ENCODE peak calls at places on chromosomes 2 and 18, in four cellular contexts. U, O, I and Q are unnamed samples.

GRCh38 chr2:153870308-153870707 is 1.4 kb upstream of the GALNT13 start:
- DNase-seq in O (no peak), I (no peak), U (peak; percentile 66), Q (no peak)

GRCh38 chr2:229282758-229283546 is 11.9 kb upstream of the PID1 start:
- DNase-seq in I (peak; percentile 71), O (peak; percentile 78), U (no peak), Q (no peak)

GRCh38 chr2:30488012-30488659 is 41.1 kb downstream of the LCLAT1 start:
- DNase-seq in U (no peak), O (no peak), I (no peak), Q (no peak)

GRCh38 chr2:105397959-105398521 is 811 bp downstream of the FHL2 start:
- DNase-seq in U (no peak), I (no peak), O (no peak), Q (peak; percentile 28)

GRCh38 chr18:37519506-37520135 is 46.0 kb downstream of the CELF4 start:
- DNase-seq in U (no peak), O (no peak), I (no peak), Q (no peak)

GRCh38 chr2:218216336-218216673 is 684 bp upstream of the ARPC2 start:
- DNase-seq in I (peak; percentile 23), U (no peak), O (peak; percentile 40), Q (no peak)

GRCh38 chr2:134694411-134694810 is 24.4 kb downstream of the TMEM163 start:
- DNase-seq in O (no peak), I (no peak), U (no peak), Q (no peak)

GRCh38 chr2:15763106-15763821 is 171.6 kb downstream of the DDX1 start:
- DNase-seq in I (no peak), O (no peak), U (no peak), Q (no peak)

GRCh38 chr2:218395090-218395444 is 4.6 kb upstream of the CTDSP1 start:
- DNase-seq in U (no peak), O (no peak), I (no peak), Q (no peak)

GRCh38 chr2:109439897-109440506 is 173.8 kb downstream of the SEPTIN10 start:
- DNase-seq in I (peak; percentile 1), U (no peak), O (no peak), Q (no peak)

GRCh38 chr18:21761471-21762115 is 21.0 kb downstream of the MIB1 start:
- DNase-seq in U (no peak), O (no peak), I (no peak), Q (no peak)

GRCh38 chr2:202743613-202744012 is 108.8 kb downstream of the FAM117B start:
- DNase-seq in O (no peak), U (no peak), I (no peak), Q (no peak)

GRCh38 chr2:1088192-1088860 is 137.7 kb downstream of the SNTG2 start:
- DNase-seq in O (no peak), I (no peak), U (no peak), Q (no peak)

GRCh38 chr2:9692392-9693137 is 61.8 kb upstream of the YWHAQ start:
- DNase-seq in U (no peak), I (no peak), O (no peak), Q (no peak)

GRCh38 chr18:11666176-11666575 is 22.9 kb upstream of the GNAL start:
- DNase-seq in U (no peak), I (no peak), O (no peak), Q (no peak)

GRCh38 chr2:11616851-11617415 is 53.1 kb downstream of the NTSR2 start:
- DNase-seq in I (no peak), O (no peak), U (no peak), Q (no peak)

GRCh38 chr2:150410809-150411208 is 76.7 kb downstream of the RND3 start:
- DNase-seq in O (no peak), U (peak; percentile 35), I (no peak), Q (no peak)

GRCh38 chr2:15092691-15093090 is 460.2 kb downstream of the LRATD1 start:
- DNase-seq in I (no peak), U (no peak), O (no peak), Q (no peak)

GRCh38 chr2:147782521-147782920 is 62.3 kb upstream of the ACVR2A start:
- DNase-seq in O (no peak), I (no peak), U (no peak), Q (no peak)

DNA sequence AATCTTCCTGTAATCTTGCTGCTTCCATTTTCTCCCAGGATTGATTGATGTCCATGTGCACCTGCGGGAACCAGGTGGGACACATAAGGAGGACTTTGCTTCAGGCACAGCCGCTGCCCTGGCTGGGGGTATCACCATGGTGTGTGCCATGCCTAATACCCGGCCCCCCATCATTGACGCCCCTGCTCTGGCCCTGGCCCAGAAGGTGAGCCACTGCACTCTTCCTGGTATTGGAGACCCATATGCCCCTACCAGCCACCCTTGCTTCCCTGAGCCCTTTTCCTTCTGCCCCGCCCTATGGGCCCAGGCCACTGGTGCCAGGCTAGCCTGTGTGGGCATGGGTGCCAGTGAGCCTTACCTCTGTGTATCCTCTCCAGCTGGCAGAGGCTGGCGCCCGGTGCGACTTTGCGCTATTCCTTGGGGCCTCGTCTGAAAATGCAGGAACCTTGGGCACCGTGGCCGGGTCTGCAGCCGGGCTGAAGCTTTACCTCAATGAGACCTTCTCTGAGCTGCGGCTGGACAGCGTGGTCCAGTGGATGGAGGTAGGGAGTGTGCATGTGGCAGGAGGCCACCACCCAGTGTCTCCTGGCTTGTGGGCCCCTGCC is 20.3 kb downstream of the CAD start:
- DNase-seq in O (no peak), U (no peak), I (no peak), Q (no peak)
- TF ChIP-seq POLR2A in O (no peak), U (no peak), I (no peak), Q (no peak)

GRCh38 chr18:58863539-58864145 is 1.0 kb upstream of the ZNF532 start:
- DNase-seq in U (peak; percentile 44), O (peak; percentile 51), I (peak; percentile 30), Q (peak; percentile 58)
- TF ChIP-seq POLR2A in U (peak; percentile 32), O (no peak), I (no peak), Q (no peak)

GRCh38 chr2:175180701-175181103 is 808 bp downstream of the ATP5MC3 start:
- DNase-seq in U (peak; percentile 40), O (peak; percentile 25), I (no peak), Q (peak; percentile 77)

GRCh38 chr2:175181104-175181876 is at the start of gene ATP5MC3:
- DNase-seq in I (peak; percentile 94), O (peak; percentile 91), U (peak; percentile 97), Q (peak; percentile 95)

GRCh38 chr2:175183674-175184073 is 2.2 kb upstream of the ATP5MC3 start:
- DNase-seq in I (no peak), O (no peak), U (no peak), Q (no peak)

GRCh38 chr2:175176624-175177023 is 4.9 kb downstream of the ATP5MC3 start:
- DNase-seq in I (no peak), U (no peak), O (no peak), Q (no peak)

GRCh38 chr2:175181877-175182308 is 383 bp upstream of the ATP5MC3 start:
- DNase-seq in O (no peak), I (no peak), U (no peak), Q (no peak)
- TF ChIP-seq POLR2A in O (no peak), I (no peak), U (no peak), Q (no peak)

GRCh38 chr18:35430721-35431441 is 53.7 kb upstream of the ZNF396 start:
- DNase-seq in U (no peak), I (no peak), O (no peak), Q (no peak)
- TF ChIP-seq POLR2A in U (no peak), I (no peak), O (no peak), Q (no peak)

GRCh38 chr18:8800445-8800844 is 95.1 kb downstream of the MTCL1 start:
- DNase-seq in O (no peak), U (peak; percentile 93), I (no peak), Q (no peak)
- TF ChIP-seq POLR2A in O (no peak), U (no peak), I (no peak), Q (no peak)

DNA sequence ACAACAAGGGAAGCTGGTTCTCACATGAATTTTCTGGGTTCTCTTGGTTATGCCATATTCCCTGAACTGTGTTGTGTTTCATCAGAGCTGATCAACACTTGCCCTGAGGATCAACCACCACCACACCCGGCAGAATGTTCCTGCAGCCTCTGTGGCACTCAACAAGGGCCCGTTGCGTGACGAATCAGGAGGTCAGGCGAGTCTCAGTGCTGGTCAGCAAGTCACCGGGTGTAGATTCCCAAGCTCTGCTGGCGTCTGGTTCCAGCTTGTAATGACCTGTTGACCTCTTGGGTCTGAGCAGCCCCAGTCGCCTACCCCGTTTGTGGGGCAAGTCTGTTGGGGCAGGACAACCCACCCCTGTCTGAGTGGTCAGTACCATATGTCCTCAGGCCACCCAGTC is 46.0 kb downstream of the ADCY3 start:
- DNase-seq in U (no peak), I (peak; percentile 45), O (peak; percentile 56), Q (no peak)
- TF ChIP-seq POLR2A in U (no peak), I (no peak), O (no peak), Q (no peak)

DNA sequence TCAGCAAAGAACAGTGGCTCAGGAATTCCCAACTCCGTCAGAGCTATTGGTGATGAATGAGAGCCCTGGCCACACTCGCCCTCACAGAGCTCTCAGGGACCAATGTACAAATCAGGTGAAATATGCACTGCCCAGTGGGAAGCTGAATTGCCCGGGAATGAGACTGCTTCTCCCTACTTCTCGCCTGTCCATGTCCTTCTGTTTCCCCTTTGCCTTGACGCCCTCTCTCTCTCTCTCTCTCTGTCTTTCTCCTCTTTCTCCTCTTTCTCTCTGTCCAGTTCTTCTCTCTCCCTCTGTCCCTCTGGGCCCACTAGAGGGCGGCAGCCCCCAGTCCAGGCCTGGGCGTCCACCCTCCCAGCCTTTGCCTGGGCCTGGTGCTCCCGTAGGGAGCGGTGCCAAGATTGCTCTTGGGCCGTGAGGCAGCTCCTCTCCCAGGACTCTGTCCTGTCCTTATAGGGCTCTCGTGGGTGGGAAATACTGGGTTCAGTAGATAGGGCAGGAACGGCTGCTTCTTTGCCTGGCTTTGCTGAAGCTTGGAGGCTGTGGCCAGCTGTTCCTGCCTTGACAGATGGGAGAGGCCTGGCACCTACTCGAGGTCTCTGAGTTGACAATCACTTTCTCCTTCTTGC is 28.4 kb upstream of the PUM2 start:
- DNase-seq in I (peak; percentile 91), U (peak; percentile 78), O (peak; percentile 92), Q (peak; percentile 17)
- TF ChIP-seq POLR2A in I (no peak), U (no peak), O (no peak), Q (no peak)